ENCODE peak calls at places on chromosome 1, in seven cellular contexts. One of them, this sample, is unnamed.
A peak's percentile ranks its signal among the peaks of the same experiment; 100 is the strongest.

GRCh38 chr1:119080586-119080985 is 59.9 kb downstream of the WARS2 start:
- DNase-seq in vagina: no peak
- DNase-seq in psoas muscle: no peak
- DNase-seq in fibroblast of lung: peak; percentile 98
- DNase-seq in MM.1S: no peak
- DNase-seq in IMR-90: peak; percentile 95
- DNase-seq in AG04450: peak; percentile 82
- DNase-seq in this sample: peak; percentile 40

GRCh38 chr1:84300501-84300900 is 1.0 kb upstream of the SAMD13 start:
- DNase-seq in MM.1S: no peak
- DNase-seq in vagina: no peak
- DNase-seq in AG04450: no peak
- DNase-seq in fibroblast of lung: no peak
- DNase-seq in psoas muscle: no peak
- DNase-seq in IMR-90: no peak
- DNase-seq in this sample: no peak

GRCh38 chr1:64235133-64235532 is 31.7 kb downstream of the UBE2U start:
- DNase-seq in psoas muscle: no peak
- DNase-seq in MM.1S: no peak
- DNase-seq in IMR-90: peak; percentile 12
- DNase-seq in fibroblast of lung: no peak
- DNase-seq in vagina: no peak
- DNase-seq in AG04450: no peak
- DNase-seq in this sample: no peak

GRCh38 chr1:181152892-181153633 is 64.6 kb downstream of the IER5 start:
- DNase-seq in MM.1S: peak; percentile 96
- DNase-seq in AG04450: peak; percentile 78
- DNase-seq in fibroblast of lung: peak; percentile 96
- DNase-seq in psoas muscle: peak; percentile 95
- DNase-seq in vagina: no peak
- DNase-seq in IMR-90: peak; percentile 94
- DNase-seq in this sample: no peak

GRCh38 chr1:17075470-17076255 is 21.8 kb upstream of the SDHB start:
- DNase-seq in IMR-90: no peak
- DNase-seq in vagina: no peak
- DNase-seq in fibroblast of lung: no peak
- DNase-seq in psoas muscle: no peak
- DNase-seq in AG04450: no peak
- DNase-seq in MM.1S: peak; percentile 57
- DNase-seq in this sample: peak; percentile 23

GRCh38 chr1:115980998-115981993 is 5.0 kb downstream of the SLC22A15 start:
- DNase-seq in psoas muscle: no peak
- DNase-seq in AG04450: no peak
- DNase-seq in IMR-90: peak; percentile 16
- DNase-seq in MM.1S: peak; percentile 17
- DNase-seq in fibroblast of lung: peak; percentile 28
- DNase-seq in vagina: no peak
- DNase-seq in this sample: peak; percentile 43

GRCh38 chr1:151340870-151341754 is 5.9 kb downstream of the RFX5 start:
- DNase-seq in psoas muscle: no peak
- DNase-seq in vagina: no peak
- DNase-seq in fibroblast of lung: peak; percentile 84
- DNase-seq in MM.1S: peak; percentile 89
- DNase-seq in IMR-90: peak; percentile 86
- DNase-seq in AG04450: peak; percentile 72
- DNase-seq in this sample: peak; percentile 60

GRCh38 chr1:17119744-17120482 is 662 bp upstream of the PADI2 start:
- DNase-seq in AG04450: no peak
- DNase-seq in MM.1S: no peak
- DNase-seq in IMR-90: no peak
- DNase-seq in fibroblast of lung: no peak
- DNase-seq in psoas muscle: no peak
- DNase-seq in vagina: no peak
- DNase-seq in this sample: no peak

GRCh38 chr1:52556641-52557360 is 3.9 kb upstream of the TUT4 start:
- DNase-seq in MM.1S: no peak
- DNase-seq in psoas muscle: no peak
- DNase-seq in fibroblast of lung: no peak
- DNase-seq in vagina: no peak
- DNase-seq in IMR-90: no peak
- DNase-seq in AG04450: no peak
- DNase-seq in this sample: peak; percentile 26

GRCh38 chr1:92441316-92442311 is 45.1 kb downstream of the GFI1 start:
- DNase-seq in IMR-90: no peak
- DNase-seq in fibroblast of lung: no peak
- DNase-seq in psoas muscle: peak; percentile 46
- DNase-seq in AG04450: no peak
- DNase-seq in vagina: no peak
- DNase-seq in MM.1S: no peak
- DNase-seq in this sample: peak; percentile 56

GRCh38 chr1:82565146-82565545 is 764.4 kb downstream of the ADGRL2 start:
- DNase-seq in fibroblast of lung: peak; percentile 91
- DNase-seq in AG04450: no peak
- DNase-seq in MM.1S: no peak
- DNase-seq in vagina: no peak
- DNase-seq in IMR-90: peak; percentile 19
- DNase-seq in psoas muscle: no peak
- DNase-seq in this sample: peak; percentile 59

GRCh38 chr1:178057863-178058576 is 35.9 kb upstream of the RASAL2 start:
- DNase-seq in fibroblast of lung: peak; percentile 76
- DNase-seq in MM.1S: no peak
- DNase-seq in AG04450: no peak
- DNase-seq in IMR-90: peak; percentile 48
- DNase-seq in psoas muscle: peak; percentile 73
- DNase-seq in vagina: no peak
- DNase-seq in this sample: no peak

GRCh38 chr1:156618853-156619581 is at the start of gene HAPLN2:
- DNase-seq in fibroblast of lung: no peak
- DNase-seq in MM.1S: no peak
- DNase-seq in IMR-90: no peak
- DNase-seq in psoas muscle: no peak
- DNase-seq in vagina: no peak
- DNase-seq in AG04450: no peak
- DNase-seq in this sample: no peak

GRCh38 chr1:108182854-108183253 is 17.3 kb downstream of the SLC25A24 start:
- DNase-seq in psoas muscle: no peak
- DNase-seq in fibroblast of lung: no peak
- DNase-seq in MM.1S: no peak
- DNase-seq in IMR-90: no peak
- DNase-seq in AG04450: no peak
- DNase-seq in vagina: no peak
- DNase-seq in this sample: no peak

GRCh38 chr1:8422439-8423133 is 104.7 kb downstream of the SLC45A1 start:
- DNase-seq in IMR-90: peak; percentile 30
- DNase-seq in vagina: no peak
- DNase-seq in AG04450: no peak
- DNase-seq in MM.1S: no peak
- DNase-seq in psoas muscle: peak; percentile 70
- DNase-seq in fibroblast of lung: no peak
- DNase-seq in this sample: peak; percentile 30

GRCh38 chr1:234745844-234746797 is 136.1 kb upstream of the IRF2BP2 start:
- DNase-seq in MM.1S: no peak
- DNase-seq in AG04450: no peak
- DNase-seq in fibroblast of lung: peak; percentile 96
- DNase-seq in psoas muscle: no peak
- DNase-seq in vagina: no peak
- DNase-seq in IMR-90: peak; percentile 71
- DNase-seq in this sample: peak; percentile 78

GRCh38 chr1:205141236-205142104 is 19.7 kb upstream of the RBBP5 start:
- DNase-seq in AG04450: peak; percentile 69
- DNase-seq in MM.1S: peak; percentile 91
- DNase-seq in IMR-90: peak; percentile 86
- DNase-seq in vagina: no peak
- DNase-seq in psoas muscle: peak; percentile 80
- DNase-seq in fibroblast of lung: peak; percentile 71
- DNase-seq in this sample: peak; percentile 78

GRCh38 chr1:109509176-109510134 is at the start of gene AMIGO1:
- DNase-seq in vagina: no peak
- DNase-seq in AG04450: no peak
- DNase-seq in fibroblast of lung: peak; percentile 52
- DNase-seq in IMR-90: peak; percentile 43
- DNase-seq in psoas muscle: peak; percentile 80
- DNase-seq in MM.1S: peak; percentile 43
- DNase-seq in this sample: peak; percentile 67

GRCh38 chr1:28594661-28595411 is 2.8 kb downstream of the RAB42 start:
- DNase-seq in MM.1S: no peak
- DNase-seq in IMR-90: no peak
- DNase-seq in psoas muscle: peak; percentile 60
- DNase-seq in AG04450: no peak
- DNase-seq in fibroblast of lung: peak; percentile 82
- DNase-seq in vagina: no peak
- DNase-seq in this sample: peak; percentile 21

GRCh38 chr1:210440081-210440480 is 111.4 kb downstream of the HHAT start:
- DNase-seq in fibroblast of lung: peak; percentile 21
- DNase-seq in AG04450: no peak
- DNase-seq in vagina: no peak
- DNase-seq in MM.1S: no peak
- DNase-seq in IMR-90: no peak
- DNase-seq in psoas muscle: no peak
- DNase-seq in this sample: no peak

GRCh38 chr1:21869620-21870121 is 57.6 kb downstream of the LDLRAD2 start:
- DNase-seq in fibroblast of lung: peak; percentile 77
- DNase-seq in IMR-90: peak; percentile 83
- DNase-seq in vagina: no peak
- DNase-seq in MM.1S: no peak
- DNase-seq in psoas muscle: peak; percentile 88
- DNase-seq in AG04450: peak; percentile 50
- DNase-seq in this sample: peak; percentile 96

GRCh38 chr1:40956397-40956796 is 23.1 kb upstream of the CTPS1 start:
- DNase-seq in AG04450: no peak
- DNase-seq in IMR-90: no peak
- DNase-seq in vagina: no peak
- DNase-seq in MM.1S: no peak
- DNase-seq in fibroblast of lung: no peak
- DNase-seq in psoas muscle: no peak
- DNase-seq in this sample: no peak

GRCh38 chr1:246517391-246517790 is 10.3 kb upstream of the SMYD3 start:
- DNase-seq in fibroblast of lung: no peak
- DNase-seq in AG04450: no peak
- DNase-seq in IMR-90: no peak
- DNase-seq in psoas muscle: no peak
- DNase-seq in vagina: no peak
- DNase-seq in MM.1S: no peak
- DNase-seq in this sample: no peak

DNA sequence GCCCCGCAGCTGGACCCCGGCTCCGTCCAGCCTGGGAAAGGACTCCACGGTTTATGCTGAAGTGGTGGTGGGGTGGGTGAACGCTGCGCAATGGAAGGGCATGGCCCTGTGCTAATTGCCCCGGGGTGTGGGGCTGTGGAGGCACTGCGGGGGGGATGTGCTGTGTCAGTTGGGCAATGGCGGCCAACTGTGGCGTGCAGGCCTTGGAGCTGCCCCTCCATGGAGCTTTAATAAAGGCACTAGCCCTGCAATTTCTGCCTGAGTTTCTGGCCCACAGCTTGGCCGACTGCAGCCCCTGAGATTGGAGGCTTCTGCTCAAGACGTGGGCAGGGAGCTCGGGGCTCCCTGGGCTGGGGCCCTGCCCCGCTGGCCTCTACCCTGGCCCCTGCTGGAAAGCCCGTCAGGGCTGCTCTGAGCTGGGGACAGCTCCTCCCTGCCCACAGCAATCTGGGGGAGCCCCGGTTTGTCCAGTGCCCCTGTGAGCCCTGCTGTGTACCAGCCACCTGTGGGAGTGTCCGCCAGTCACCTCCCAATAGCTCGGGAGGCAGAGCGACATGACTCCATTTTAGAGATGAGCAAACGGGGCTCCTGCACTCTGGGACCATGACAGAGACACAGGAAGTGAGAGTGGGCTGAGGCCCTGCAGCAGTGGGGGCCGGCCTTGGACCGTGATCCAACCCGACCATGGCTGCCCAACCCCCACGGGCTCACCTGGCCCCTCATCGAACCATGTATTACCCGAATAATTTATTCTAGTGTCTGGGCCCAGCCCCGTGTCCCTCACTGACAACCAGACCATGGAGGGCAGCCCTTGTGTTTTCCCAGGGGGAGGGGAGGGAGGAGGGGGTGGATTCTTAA is 8.7 kb upstream of the TNFRSF14 start:
- DNase-seq in vagina: no peak
- DNase-seq in AG04450: no peak
- DNase-seq in fibroblast of lung: no peak
- DNase-seq in psoas muscle: no peak
- DNase-seq in MM.1S: peak; percentile 15
- DNase-seq in IMR-90: no peak
- DNase-seq in this sample: no peak
- H3K27ac ChIP-seq in vagina: peak overlapping the region; percentile 92
- H3K27ac ChIP-seq in AG04450: no peak overlapping the region
- H3K27ac ChIP-seq in fibroblast of lung: no peak overlapping the region
- H3K27ac ChIP-seq in psoas muscle: peak overlapping the region; percentile 83
- H3K27ac ChIP-seq in MM.1S: peak overlapping the region; percentile 98
- H3K27ac ChIP-seq in IMR-90: no peak overlapping the region
- H3K27ac ChIP-seq in this sample: peak overlapping the region; percentile 83

DNA sequence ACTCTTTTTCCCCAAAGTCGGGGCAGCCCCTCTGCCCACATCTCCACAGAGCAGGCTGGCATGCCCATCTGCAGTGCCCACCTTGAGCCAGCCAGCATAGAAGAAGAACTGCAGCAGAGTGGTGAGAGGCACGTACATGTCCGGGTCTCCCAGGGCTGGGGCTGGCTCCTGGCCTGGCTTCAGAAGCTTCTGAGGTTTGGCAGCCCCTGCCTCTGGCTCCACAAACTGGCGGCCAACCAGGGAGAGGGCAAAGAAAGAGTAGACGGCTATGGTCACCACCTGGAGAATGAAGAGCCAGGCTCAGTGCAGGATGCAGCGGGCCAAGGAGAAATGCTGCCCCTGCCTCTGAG is 3.0 kb downstream of the BEST4 start:
- DNase-seq in vagina: no peak
- DNase-seq in AG04450: no peak
- DNase-seq in MM.1S: no peak
- DNase-seq in psoas muscle: no peak
- DNase-seq in IMR-90: no peak
- DNase-seq in fibroblast of lung: no peak
- DNase-seq in this sample: no peak
- TF ChIP-seq CTCF in vagina: no peak
- TF ChIP-seq CTCF in AG04450: no peak
- TF ChIP-seq CTCF in MM.1S: no peak
- TF ChIP-seq CTCF in psoas muscle: no peak
- TF ChIP-seq CTCF in IMR-90: no peak
- TF ChIP-seq CTCF in fibroblast of lung: no peak
- TF ChIP-seq CTCF in this sample: no peak

GRCh38 chr1:222466150-222466865 is 81.6 kb downstream of the HHIPL2 start:
- DNase-seq in AG04450: no peak
- DNase-seq in vagina: no peak
- DNase-seq in fibroblast of lung: no peak
- DNase-seq in MM.1S: no peak
- DNase-seq in IMR-90: no peak
- DNase-seq in psoas muscle: no peak
- DNase-seq in this sample: no peak
- H3K27ac ChIP-seq in AG04450: peak overlapping the region; percentile 96
- H3K27ac ChIP-seq in vagina: peak overlapping the region; percentile 77
- H3K27ac ChIP-seq in fibroblast of lung: peak overlapping the region; percentile 96
- H3K27ac ChIP-seq in MM.1S: no peak overlapping the region
- H3K27ac ChIP-seq in IMR-90: peak overlapping the region; percentile 29
- H3K27ac ChIP-seq in psoas muscle: peak overlapping the region; percentile 77
- H3K27ac ChIP-seq in this sample: no peak overlapping the region

GRCh38 chr1:71650126-71650525 is 569.3 kb upstream of the ZRANB2 start:
- DNase-seq in IMR-90: peak; percentile 48
- DNase-seq in AG04450: no peak
- DNase-seq in vagina: no peak
- DNase-seq in MM.1S: no peak
- DNase-seq in psoas muscle: no peak
- DNase-seq in fibroblast of lung: no peak
- DNase-seq in this sample: no peak
- TF ChIP-seq CTCF in IMR-90: no peak
- TF ChIP-seq CTCF in AG04450: no peak
- TF ChIP-seq CTCF in vagina: no peak
- TF ChIP-seq CTCF in MM.1S: no peak
- TF ChIP-seq CTCF in psoas muscle: no peak
- TF ChIP-seq CTCF in fibroblast of lung: no peak
- TF ChIP-seq CTCF in this sample: no peak

This sample was measured in RWPE1.